ENCODE peak calls at places on chromosomes 1 and 21, in ten cellular contexts. One of them, this sample, is unnamed.

GRCh38 chr21:32494946-32495703 is 82.6 kb downstream of the EVA1C start:
- DNase-seq in CD4-positive, alpha-beta T cell: no peak
- DNase-seq in left ventricle myocardium inferior: no peak
- DNase-seq in IMR-90: peak
- DNase-seq in AG09309: peak
- DNase-seq in astrocyte of the cerebellum: no peak
- DNase-seq in dorsolateral prefrontal cortex: peak
- DNase-seq in mucosa of descending colon: no peak
- DNase-seq in psoas muscle: no peak
- DNase-seq in GM12864: no peak
- DNase-seq in this sample: no peak

GRCh38 chr1:176119549-176119948 is 87.5 kb downstream of the COP1 start:
- DNase-seq in CD4-positive, alpha-beta T cell: no peak
- DNase-seq in left ventricle myocardium inferior: no peak
- DNase-seq in IMR-90: peak
- DNase-seq in AG09309: peak
- DNase-seq in astrocyte of the cerebellum: no peak
- DNase-seq in dorsolateral prefrontal cortex: no peak
- DNase-seq in mucosa of descending colon: no peak
- DNase-seq in psoas muscle: no peak
- DNase-seq in GM12864: no peak
- DNase-seq in this sample: no peak

GRCh38 chr1:232383455-232384074 is 246.4 kb downstream of the SIPA1L2 start:
- DNase-seq in CD4-positive, alpha-beta T cell: no peak
- DNase-seq in left ventricle myocardium inferior: no peak
- DNase-seq in IMR-90: no peak
- DNase-seq in AG09309: no peak
- DNase-seq in astrocyte of the cerebellum: no peak
- DNase-seq in dorsolateral prefrontal cortex: no peak
- DNase-seq in mucosa of descending colon: no peak
- DNase-seq in psoas muscle: no peak
- DNase-seq in GM12864: no peak
- DNase-seq in this sample: no peak

GRCh38 chr1:12636098-12636950 is 7.6 kb upstream of the AADACL4 start:
- DNase-seq in CD4-positive, alpha-beta T cell: no peak
- DNase-seq in left ventricle myocardium inferior: peak
- DNase-seq in IMR-90: peak
- DNase-seq in AG09309: no peak
- DNase-seq in astrocyte of the cerebellum: no peak
- DNase-seq in dorsolateral prefrontal cortex: no peak
- DNase-seq in mucosa of descending colon: no peak
- DNase-seq in psoas muscle: peak
- DNase-seq in GM12864: no peak
- DNase-seq in this sample: no peak

GRCh38 chr1:247118946-247119446 is 14.8 kb upstream of the ZNF669 start:
- DNase-seq in CD4-positive, alpha-beta T cell: no peak
- DNase-seq in left ventricle myocardium inferior: no peak
- DNase-seq in IMR-90: no peak
- DNase-seq in AG09309: no peak
- DNase-seq in astrocyte of the cerebellum: no peak
- DNase-seq in dorsolateral prefrontal cortex: no peak
- DNase-seq in mucosa of descending colon: no peak
- DNase-seq in psoas muscle: no peak
- DNase-seq in GM12864: no peak
- DNase-seq in this sample: no peak

GRCh38 chr1:186304982-186305949 is 69.8 kb downstream of the TPR start:
- DNase-seq in CD4-positive, alpha-beta T cell: no peak
- DNase-seq in left ventricle myocardium inferior: no peak
- DNase-seq in IMR-90: peak
- DNase-seq in AG09309: no peak
- DNase-seq in astrocyte of the cerebellum: peak
- DNase-seq in dorsolateral prefrontal cortex: no peak
- DNase-seq in mucosa of descending colon: no peak
- DNase-seq in psoas muscle: no peak
- DNase-seq in GM12864: no peak
- DNase-seq in this sample: no peak

GRCh38 chr1:219271914-219272545 is 98.4 kb downstream of the LYPLAL1 start:
- DNase-seq in CD4-positive, alpha-beta T cell: no peak
- DNase-seq in left ventricle myocardium inferior: no peak
- DNase-seq in IMR-90: peak
- DNase-seq in AG09309: no peak
- DNase-seq in astrocyte of the cerebellum: peak
- DNase-seq in dorsolateral prefrontal cortex: no peak
- DNase-seq in mucosa of descending colon: no peak
- DNase-seq in psoas muscle: no peak
- DNase-seq in GM12864: no peak
- DNase-seq in this sample: no peak

GRCh38 chr1:87358219-87358618 is 29.5 kb downstream of the LMO4 start:
- DNase-seq in CD4-positive, alpha-beta T cell: no peak
- DNase-seq in left ventricle myocardium inferior: no peak
- DNase-seq in IMR-90: no peak
- DNase-seq in AG09309: no peak
- DNase-seq in astrocyte of the cerebellum: no peak
- DNase-seq in dorsolateral prefrontal cortex: no peak
- DNase-seq in mucosa of descending colon: no peak
- DNase-seq in psoas muscle: no peak
- DNase-seq in GM12864: no peak
- DNase-seq in this sample: no peak

GRCh38 chr1:28108006-28108405 is 19.6 kb upstream of the EYA3 start:
- DNase-seq in CD4-positive, alpha-beta T cell: no peak
- DNase-seq in left ventricle myocardium inferior: no peak
- DNase-seq in IMR-90: no peak
- DNase-seq in AG09309: no peak
- DNase-seq in astrocyte of the cerebellum: no peak
- DNase-seq in dorsolateral prefrontal cortex: no peak
- DNase-seq in mucosa of descending colon: no peak
- DNase-seq in psoas muscle: no peak
- DNase-seq in GM12864: no peak
- DNase-seq in this sample: no peak

GRCh38 chr21:41777934-41778815 is 11.3 kb upstream of the RIPK4 start:
- DNase-seq in CD4-positive, alpha-beta T cell: no peak
- DNase-seq in left ventricle myocardium inferior: peak
- DNase-seq in IMR-90: peak
- DNase-seq in AG09309: peak
- DNase-seq in astrocyte of the cerebellum: peak
- DNase-seq in dorsolateral prefrontal cortex: peak
- DNase-seq in mucosa of descending colon: peak
- DNase-seq in psoas muscle: peak
- DNase-seq in GM12864: no peak
- DNase-seq in this sample: no peak

GRCh38 chr21:14901482-14901958 is 163.3 kb downstream of the NRIP1 start:
- DNase-seq in CD4-positive, alpha-beta T cell: no peak
- DNase-seq in left ventricle myocardium inferior: no peak
- DNase-seq in IMR-90: peak
- DNase-seq in AG09309: no peak
- DNase-seq in astrocyte of the cerebellum: peak
- DNase-seq in dorsolateral prefrontal cortex: no peak
- DNase-seq in mucosa of descending colon: no peak
- DNase-seq in psoas muscle: no peak
- DNase-seq in GM12864: no peak
- DNase-seq in this sample: no peak

GRCh38 chr1:27873671-27874384 is 1.5 kb downstream of the THEMIS2 start:
- DNase-seq in CD4-positive, alpha-beta T cell: no peak
- DNase-seq in left ventricle myocardium inferior: no peak
- DNase-seq in IMR-90: no peak
- DNase-seq in AG09309: no peak
- DNase-seq in astrocyte of the cerebellum: no peak
- DNase-seq in dorsolateral prefrontal cortex: no peak
- DNase-seq in mucosa of descending colon: no peak
- DNase-seq in psoas muscle: peak
- DNase-seq in GM12864: no peak
- DNase-seq in this sample: no peak

GRCh38 chr1:194300340-194300739 is 1113.9 kb upstream of the B3GALT2 start:
- DNase-seq in CD4-positive, alpha-beta T cell: no peak
- DNase-seq in left ventricle myocardium inferior: no peak
- DNase-seq in IMR-90: peak
- DNase-seq in AG09309: no peak
- DNase-seq in astrocyte of the cerebellum: no peak
- DNase-seq in dorsolateral prefrontal cortex: no peak
- DNase-seq in mucosa of descending colon: no peak
- DNase-seq in psoas muscle: no peak
- DNase-seq in GM12864: no peak
- DNase-seq in this sample: no peak

GRCh38 chr1:151282883-151283725 is 1.0 kb downstream of the ZNF687 start:
- DNase-seq in CD4-positive, alpha-beta T cell: peak
- DNase-seq in left ventricle myocardium inferior: peak
- DNase-seq in IMR-90: no peak
- DNase-seq in AG09309: no peak
- DNase-seq in astrocyte of the cerebellum: no peak
- DNase-seq in dorsolateral prefrontal cortex: no peak
- DNase-seq in mucosa of descending colon: peak
- DNase-seq in psoas muscle: peak
- DNase-seq in GM12864: no peak
- DNase-seq in this sample: peak

GRCh38 chr1:147177611-147178370 is 5.5 kb upstream of the PRKAB2 start:
- DNase-seq in CD4-positive, alpha-beta T cell: no peak
- DNase-seq in left ventricle myocardium inferior: peak
- DNase-seq in IMR-90: peak
- DNase-seq in AG09309: no peak
- DNase-seq in astrocyte of the cerebellum: peak
- DNase-seq in dorsolateral prefrontal cortex: no peak
- DNase-seq in mucosa of descending colon: peak
- DNase-seq in psoas muscle: peak
- DNase-seq in GM12864: no peak
- DNase-seq in this sample: no peak

GRCh38 chr1:150621497-150622113 is 7.8 kb downstream of the ENSA start:
- DNase-seq in CD4-positive, alpha-beta T cell: peak
- DNase-seq in left ventricle myocardium inferior: no peak
- DNase-seq in IMR-90: peak
- DNase-seq in AG09309: no peak
- DNase-seq in astrocyte of the cerebellum: peak
- DNase-seq in dorsolateral prefrontal cortex: peak
- DNase-seq in mucosa of descending colon: peak
- DNase-seq in psoas muscle: peak
- DNase-seq in GM12864: peak
- DNase-seq in this sample: no peak

GRCh38 chr1:32414186-32414886 is 20.1 kb upstream of the BSDC1 start:
- DNase-seq in CD4-positive, alpha-beta T cell: no peak
- DNase-seq in left ventricle myocardium inferior: no peak
- DNase-seq in IMR-90: no peak
- DNase-seq in AG09309: no peak
- DNase-seq in astrocyte of the cerebellum: no peak
- DNase-seq in dorsolateral prefrontal cortex: no peak
- DNase-seq in mucosa of descending colon: no peak
- DNase-seq in psoas muscle: no peak
- DNase-seq in GM12864: no peak
- DNase-seq in this sample: no peak
- TF ChIP-seq CTCF in CD4-positive, alpha-beta T cell: peak
- TF ChIP-seq CTCF in left ventricle myocardium inferior: peak
- TF ChIP-seq CTCF in IMR-90: no peak
- TF ChIP-seq CTCF in AG09309: no peak
- TF ChIP-seq CTCF in astrocyte of the cerebellum: no peak
- TF ChIP-seq CTCF in dorsolateral prefrontal cortex: peak
- TF ChIP-seq CTCF in mucosa of descending colon: no peak
- TF ChIP-seq CTCF in psoas muscle: no peak
- TF ChIP-seq CTCF in GM12864: no peak
- TF ChIP-seq CTCF in this sample: no peak

DNA sequence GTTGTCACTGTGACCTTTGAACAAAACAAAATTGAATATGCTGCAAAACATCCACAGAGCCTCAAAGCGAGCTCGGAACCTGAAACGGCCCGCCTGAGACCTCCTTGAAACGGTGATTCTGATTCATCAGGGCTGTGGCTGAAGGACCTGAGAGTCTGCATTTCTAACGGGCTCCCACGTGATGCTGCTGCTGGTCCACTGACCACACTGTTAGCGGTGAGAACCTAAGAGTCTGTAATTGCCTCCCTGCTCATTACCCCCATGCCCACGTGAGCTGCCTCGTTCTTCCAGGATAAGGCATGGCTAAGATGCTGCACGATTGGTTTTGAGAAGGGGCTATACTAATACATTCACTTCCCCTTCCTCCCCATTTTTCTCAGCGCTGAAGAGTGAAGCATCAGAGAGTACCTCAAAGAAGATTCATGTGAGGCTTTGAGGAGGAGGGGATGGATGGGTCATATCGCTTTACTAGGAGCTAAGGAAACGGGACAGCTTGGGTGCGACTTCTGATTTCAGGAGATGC is 9.7 kb downstream of the TLR5 start:
- DNase-seq in CD4-positive, alpha-beta T cell: no peak
- DNase-seq in left ventricle myocardium inferior: no peak
- DNase-seq in IMR-90: no peak
- DNase-seq in AG09309: no peak
- DNase-seq in astrocyte of the cerebellum: no peak
- DNase-seq in dorsolateral prefrontal cortex: no peak
- DNase-seq in mucosa of descending colon: no peak
- DNase-seq in psoas muscle: no peak
- DNase-seq in GM12864: no peak
- DNase-seq in this sample: no peak
- TF ChIP-seq CTCF in CD4-positive, alpha-beta T cell: no peak
- TF ChIP-seq CTCF in left ventricle myocardium inferior: no peak
- TF ChIP-seq CTCF in IMR-90: no peak
- TF ChIP-seq CTCF in AG09309: no peak
- TF ChIP-seq CTCF in astrocyte of the cerebellum: no peak
- TF ChIP-seq CTCF in dorsolateral prefrontal cortex: no peak
- TF ChIP-seq CTCF in mucosa of descending colon: no peak
- TF ChIP-seq CTCF in psoas muscle: no peak
- TF ChIP-seq CTCF in GM12864: no peak
- TF ChIP-seq CTCF in this sample: no peak

DNA sequence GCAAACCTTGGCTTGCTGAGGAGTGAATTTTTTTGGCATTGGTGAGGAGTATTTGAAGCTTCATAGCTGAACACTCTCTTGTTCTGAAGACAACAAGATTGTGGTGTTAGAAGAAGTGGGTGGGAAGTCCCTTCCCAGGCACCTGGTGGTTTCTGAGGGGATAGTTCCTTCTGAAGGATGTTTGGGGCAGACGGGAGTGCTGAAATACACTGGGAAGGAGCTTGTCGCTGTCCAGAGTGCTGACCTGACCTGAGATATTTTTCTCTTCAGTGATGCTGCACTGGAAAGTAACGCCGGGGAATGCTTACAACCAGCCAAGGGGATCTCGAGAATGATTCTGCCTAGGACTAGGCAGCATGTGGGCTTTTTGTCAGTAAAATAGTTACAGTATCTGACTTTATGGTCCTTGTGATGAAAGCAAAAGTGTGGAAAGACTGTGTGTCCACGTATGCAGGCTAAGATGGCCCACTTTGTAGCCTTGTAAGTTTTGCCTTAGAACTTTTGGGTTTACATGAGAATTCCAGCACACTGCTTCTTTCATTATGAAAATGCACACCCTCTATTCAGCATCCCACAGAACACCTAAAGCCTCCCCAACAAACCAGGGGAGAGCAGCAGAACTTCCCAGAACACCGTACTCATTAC is 33.1 kb upstream of the NFASC start:
- DNase-seq in CD4-positive, alpha-beta T cell: peak
- DNase-seq in left ventricle myocardium inferior: peak
- DNase-seq in IMR-90: peak
- DNase-seq in AG09309: peak
- DNase-seq in astrocyte of the cerebellum: peak
- DNase-seq in dorsolateral prefrontal cortex: no peak
- DNase-seq in mucosa of descending colon: no peak
- DNase-seq in psoas muscle: no peak
- DNase-seq in GM12864: no peak
- DNase-seq in this sample: no peak
- TF ChIP-seq CTCF in CD4-positive, alpha-beta T cell: no peak
- TF ChIP-seq CTCF in left ventricle myocardium inferior: no peak
- TF ChIP-seq CTCF in IMR-90: no peak
- TF ChIP-seq CTCF in AG09309: peak
- TF ChIP-seq CTCF in astrocyte of the cerebellum: peak
- TF ChIP-seq CTCF in dorsolateral prefrontal cortex: no peak
- TF ChIP-seq CTCF in mucosa of descending colon: no peak
- TF ChIP-seq CTCF in psoas muscle: no peak
- TF ChIP-seq CTCF in GM12864: no peak
- TF ChIP-seq CTCF in this sample: no peak

GRCh38 chr1:208045410-208046252 is 134.7 kb upstream of the CD34 start:
- DNase-seq in CD4-positive, alpha-beta T cell: no peak
- DNase-seq in left ventricle myocardium inferior: no peak
- DNase-seq in IMR-90: no peak
- DNase-seq in AG09309: no peak
- DNase-seq in astrocyte of the cerebellum: no peak
- DNase-seq in dorsolateral prefrontal cortex: no peak
- DNase-seq in mucosa of descending colon: no peak
- DNase-seq in psoas muscle: no peak
- DNase-seq in GM12864: no peak
- DNase-seq in this sample: no peak
- TF ChIP-seq CTCF in CD4-positive, alpha-beta T cell: no peak
- TF ChIP-seq CTCF in left ventricle myocardium inferior: no peak
- TF ChIP-seq CTCF in IMR-90: no peak
- TF ChIP-seq CTCF in AG09309: no peak
- TF ChIP-seq CTCF in astrocyte of the cerebellum: peak
- TF ChIP-seq CTCF in dorsolateral prefrontal cortex: peak
- TF ChIP-seq CTCF in mucosa of descending colon: no peak
- TF ChIP-seq CTCF in psoas muscle: peak
- TF ChIP-seq CTCF in GM12864: peak
- TF ChIP-seq CTCF in this sample: peak

This sample was measured in D721Med.